ENCODE peak calls at places on chromosomes 12 and 14, in nine cellular contexts. P is amygdala; B is psoas muscle; A is spleen; T is activated T-cell treated with anti-CD3 and anti-CD28 coated beads for 48 hours; I is Daoy; C is activated CD8-positive, alpha-beta T cell treated with anti-CD3 and anti-CD28 coated beads for 36 hours; W is RKO; Z is bronchial epithelial cell. O is an unnamed sample.

GRCh38 chr14:28656704-28657255 is 109.8 kb upstream of the FOXG1 start:
- DNase-seq in W (no peak), I (no peak), Z (peak), P (no peak), A (no peak), T (no peak), C (no peak), B (no peak), O (no peak)

GRCh38 chr12:124684496-124684895 is 117.1 kb upstream of the NCOR2 start:
- DNase-seq in T (no peak), B (no peak), Z (no peak), I (peak), A (no peak), W (no peak), P (no peak), C (no peak), O (no peak)

GRCh38 chr12:3043406-3043805 is 33.8 kb upstream of the TSPAN9 start:
- DNase-seq in Z (no peak), W (no peak), T (no peak), I (no peak), B (no peak), P (no peak), C (no peak), A (peak), O (no peak)

GRCh38 chr12:108828774-108829173 is 28.6 kb downstream of the SSH1 start:
- DNase-seq in C (no peak), A (peak), T (no peak), I (peak), W (no peak), P (no peak), B (peak), Z (peak), O (peak)

GRCh38 chr14:104972301-104973211 is 5.6 kb downstream of the AHNAK2 start:
- DNase-seq in A (peak), Z (peak), C (no peak), T (no peak), B (peak), I (peak), P (no peak), W (no peak), O (peak)

GRCh38 chr12:127675936-127676335 is 591.0 kb upstream of the TMEM132C start:
- DNase-seq in B (no peak), Z (no peak), P (no peak), C (no peak), I (no peak), W (no peak), A (no peak), T (no peak), O (no peak)

GRCh38 chr14:31300296-31300695 is 92.7 kb upstream of the HECTD1 start:
- DNase-seq in B (no peak), I (no peak), C (no peak), A (no peak), P (no peak), T (no peak), Z (no peak), W (no peak), O (no peak)

GRCh38 chr14:75542585-75543091 is 20.4 kb downstream of the BATF start:
- DNase-seq in W (no peak), T (peak), P (no peak), C (peak), B (peak), A (peak), Z (peak), I (peak), O (peak)

GRCh38 chr12:16198884-16199283 is 78.6 kb downstream of the SLC15A5 start:
- DNase-seq in Z (no peak), B (no peak), W (no peak), P (no peak), I (no peak), T (no peak), C (no peak), A (no peak), O (no peak)

GRCh38 chr14:68470361-68470760 is 322.5 kb downstream of the ZFP36L1 start:
- DNase-seq in B (no peak), T (no peak), P (no peak), C (no peak), I (no peak), Z (peak), W (no peak), A (no peak), O (no peak)